ENCODE peak calls at places on chromosomes 1 and 21, in four cellular contexts. N is suprapubic skin, A is esophagus squamous epithelium, H is right lobe of liver. U is an unnamed sample.

GRCh38 chr1:19179597-19180271 is 30.3 kb downstream of the UBR4 start:
- DNase-seq in N (no peak), H (no peak), A (no peak), U (no peak)

GRCh38 chr21:14545906-14546480 is at the start of gene SAMSN1:
- DNase-seq in N (no peak), H (peak; percentile 28), A (peak; percentile 22), U (no peak)

GRCh38 chr1:187237542-187237941 is 408.8 kb downstream of the PLA2G4A start:
- DNase-seq in H (no peak), A (no peak), N (no peak), U (no peak)

GRCh38 chr1:60573121-60573520 is 499.6 kb upstream of the C1orf87 start:
- DNase-seq in H (no peak), A (no peak), N (no peak), U (no peak)

GRCh38 chr1:65243492-65243891 is 65.9 kb upstream of the DNAJC6 start:
- DNase-seq in A (no peak), N (no peak), H (no peak), U (no peak)

GRCh38 chr21:32726742-32727477 is 903 bp downstream of the SYNJ1 start:
- DNase-seq in A (no peak), H (no peak), N (no peak), U (no peak)

GRCh38 chr21:45487891-45488600 is 54.2 kb downstream of the SLC19A1 start:
- DNase-seq in N (no peak), H (no peak), A (no peak), U (no peak)

GRCh38 chr1:240099329-240099728 is 7.6 kb downstream of the FMN2 start:
- DNase-seq in H (no peak), A (no peak), N (no peak), U (no peak)

GRCh38 chr1:151733126-151733525 is 11.8 kb downstream of the RIIAD1 start:
- DNase-seq in A (no peak), H (no peak), N (no peak), U (no peak)

GRCh38 chr21:42490735-42491134 is 5.3 kb downstream of the RSPH1 start:
- DNase-seq in A (no peak), N (no peak), H (no peak), U (no peak)

GRCh38 chr1:21721271-21721985 is 52.3 kb upstream of the RAP1GAP start:
- DNase-seq in H (no peak), N (no peak), A (no peak), U (no peak)

GRCh38 chr1:67013573-67013972 is 40.4 kb downstream of the SLC35D1 start:
- DNase-seq in H (no peak), N (no peak), A (no peak), U (no peak)

GRCh38 chr1:151314137-151314875 is 12.9 kb downstream of the PI4KB start:
- DNase-seq in A (no peak), N (peak; percentile 88), H (peak; percentile 87), U (peak; percentile 94)

GRCh38 chr1:54246097-54246721 is 46.2 kb downstream of the MRPL37 start:
- DNase-seq in H (no peak), A (no peak), N (no peak), U (no peak)

GRCh38 chr1:240310226-240310925 is 218.7 kb downstream of the FMN2 start:
- DNase-seq in A (no peak), H (no peak), N (no peak), U (no peak)

GRCh38 chr1:116722016-116722838 is 32.0 kb upstream of the CD2 start:
- DNase-seq in H (no peak), A (no peak), N (no peak), U (no peak)

GRCh38 chr1:92356956-92357355 is 58.1 kb downstream of the RPAP2 start:
- DNase-seq in N (no peak), H (no peak), A (no peak), U (no peak)

GRCh38 chr1:224058303-224058702 is 55.6 kb upstream of the FBXO28 start:
- DNase-seq in A (no peak), N (no peak), H (no peak), U (no peak)

GRCh38 chr1:150695561-150695960 is 1.4 kb downstream of the GOLPH3L start:
- DNase-seq in A (no peak), N (no peak), H (no peak), U (no peak)

GRCh38 chr1:54806931-54807611 is 5.9 kb upstream of the TTC22 start:
- DNase-seq in A (no peak), H (no peak), N (peak; percentile 47), U (peak; percentile 79)

GRCh38 chr1:66927528-66927927 is 2.7 kb downstream of the MIER1 start:
- DNase-seq in A (no peak), N (no peak), H (no peak), U (no peak)

GRCh38 chr1:43830802-43831201 is 102.8 kb upstream of the ARTN start:
- DNase-seq in N (no peak), A (no peak), H (no peak), U (no peak)

GRCh38 chr21:15210235-15210678 is 145.5 kb upstream of the NRIP1 start:
- DNase-seq in N (no peak), H (peak; percentile 89), A (no peak), U (peak; percentile 56)

GRCh38 chr1:22031214-22031962 is 21.1 kb upstream of the CDC42 start:
- DNase-seq in H (no peak), A (no peak), N (no peak), U (no peak)

GRCh38 chr1:56146449-56146848 is 432.9 kb downstream of the PLPP3 start:
- DNase-seq in N (no peak), A (no peak), H (no peak), U (no peak)

GRCh38 chr1:20405893-20406604 is 80.0 kb downstream of the CAMK2N1 start:
- DNase-seq in N (peak; percentile 45), A (no peak), H (no peak), U (peak; percentile 43)
- H3K4me3 ChIP-seq in N (no peak overlapping the region), A (no peak overlapping the region), H (no peak overlapping the region), U (no peak overlapping the region)

GRCh38 chr1:36088577-36089392 is at the start of gene ADPRS:
- DNase-seq in N (peak; percentile 93), A (peak; percentile 30), H (peak; percentile 91), U (peak; percentile 83)
- TF ChIP-seq POLR2A in N (peak; percentile 80), A (peak; percentile 91), H (peak; percentile 86), U (no peak)

DNA sequence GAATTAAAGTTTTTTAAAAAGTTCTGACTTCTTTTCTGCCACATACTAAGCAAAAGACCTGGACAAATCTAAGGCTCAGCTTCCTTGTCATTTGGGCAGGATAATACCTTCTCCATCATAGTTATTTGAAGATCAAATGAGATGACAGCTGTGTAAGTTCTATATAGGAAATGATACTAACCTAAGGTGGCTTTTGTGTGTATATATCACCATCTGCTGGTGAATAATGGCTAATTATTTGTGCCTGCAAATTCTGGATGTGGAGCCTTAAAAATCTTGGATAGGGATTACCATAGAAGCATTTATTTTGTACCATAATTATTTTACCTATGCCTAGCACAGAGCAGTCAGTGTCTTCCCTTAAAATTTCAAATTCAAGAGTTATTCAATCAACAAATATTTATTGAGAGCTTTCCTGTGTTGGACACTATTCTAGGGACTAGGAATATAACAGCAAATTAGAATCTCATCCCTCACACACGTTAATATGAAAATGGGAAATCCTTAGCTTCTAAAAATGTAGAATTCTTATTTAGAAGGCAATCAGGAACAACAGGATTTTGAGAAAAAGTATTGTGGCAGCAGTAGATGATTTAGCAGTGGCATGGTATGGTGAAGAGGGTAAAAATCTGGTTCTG is 89.8 kb downstream of the TMEM200B start:
- DNase-seq in A (no peak), H (no peak), N (no peak), U (no peak)
- TF ChIP-seq CTCF in A (peak; percentile 44), H (peak; percentile 60), N (peak; percentile 48), U (no peak)

DNA sequence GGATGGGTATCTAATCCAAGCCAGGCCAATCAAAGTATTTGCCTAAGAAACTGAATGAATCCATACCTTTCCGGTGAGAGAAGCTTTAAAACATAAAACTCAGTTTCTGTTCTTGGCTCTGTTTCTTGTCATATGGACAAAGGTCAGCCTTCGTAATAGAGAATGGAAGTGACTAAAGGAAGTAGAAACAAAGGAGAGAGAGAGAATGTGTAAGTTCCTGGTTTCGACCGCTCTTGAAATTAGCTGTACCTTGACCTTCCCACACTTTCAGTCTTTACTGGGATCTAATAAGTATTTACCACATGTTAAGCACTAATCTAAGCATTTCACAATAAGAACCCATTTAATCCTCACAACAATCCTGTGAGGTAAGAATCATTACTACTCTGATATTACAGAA is 19.6 kb upstream of the CLCA4 start:
- DNase-seq in A (no peak), N (no peak), H (no peak), U (no peak)
- H3K4me3 ChIP-seq in A (no peak overlapping the region), N (no peak overlapping the region), H (no peak overlapping the region), U (no peak overlapping the region)